ENCODE peak calls at places on chromosomes 3 and 15, in seven cellular contexts. One of them, this sample, is unnamed.

GRCh38 chr15:84919268-84919667 is 34.8 kb downstream of the SLC28A1 start:
- DNase-seq in choroid plexus epithelial cell: no peak
- DNase-seq in coronary artery: no peak
- DNase-seq in stomach: no peak
- DNase-seq in heart left ventricle: no peak
- DNase-seq in left lung: no peak
- DNase-seq in neural crest cell: no peak
- DNase-seq in this sample: no peak

GRCh38 chr3:192919895-192920294 is 2.2 kb upstream of the MB21D2 start:
- DNase-seq in stomach: no peak
- DNase-seq in choroid plexus epithelial cell: no peak
- DNase-seq in left lung: no peak
- DNase-seq in heart left ventricle: no peak
- DNase-seq in coronary artery: no peak
- DNase-seq in neural crest cell: no peak
- DNase-seq in this sample: no peak

GRCh38 chr15:76829939-76830338 is 75.2 kb downstream of the SCAPER start:
- DNase-seq in left lung: no peak
- DNase-seq in coronary artery: no peak
- DNase-seq in neural crest cell: no peak
- DNase-seq in heart left ventricle: no peak
- DNase-seq in stomach: no peak
- DNase-seq in choroid plexus epithelial cell: no peak
- DNase-seq in this sample: no peak

GRCh38 chr3:175777965-175778364 is 918.8 kb downstream of the NAALADL2 start:
- DNase-seq in coronary artery: no peak
- DNase-seq in neural crest cell: no peak
- DNase-seq in stomach: no peak
- DNase-seq in heart left ventricle: no peak
- DNase-seq in choroid plexus epithelial cell: no peak
- DNase-seq in left lung: no peak
- DNase-seq in this sample: no peak

GRCh38 chr3:57152150-57152549 is 13.0 kb downstream of the IL17RD start:
- DNase-seq in left lung: no peak
- DNase-seq in stomach: no peak
- DNase-seq in choroid plexus epithelial cell: no peak
- DNase-seq in heart left ventricle: no peak
- DNase-seq in neural crest cell: peak; percentile 55
- DNase-seq in coronary artery: peak; percentile 69
- DNase-seq in this sample: no peak

GRCh38 chr15:70617076-70617910 is 146.1 kb downstream of the UACA start:
- DNase-seq in neural crest cell: no peak
- DNase-seq in coronary artery: no peak
- DNase-seq in stomach: no peak
- DNase-seq in choroid plexus epithelial cell: no peak
- DNase-seq in left lung: no peak
- DNase-seq in heart left ventricle: no peak
- DNase-seq in this sample: no peak

GRCh38 chr15:41820791-41821423 is 7.0 kb upstream of the JMJD7 start:
- DNase-seq in left lung: no peak
- DNase-seq in heart left ventricle: no peak
- DNase-seq in neural crest cell: no peak
- DNase-seq in choroid plexus epithelial cell: no peak
- DNase-seq in stomach: peak; percentile 83
- DNase-seq in coronary artery: no peak
- DNase-seq in this sample: no peak

GRCh38 chr3:11555823-11556222 is 87.9 kb downstream of the VGLL4 start:
- DNase-seq in neural crest cell: no peak
- DNase-seq in coronary artery: no peak
- DNase-seq in heart left ventricle: no peak
- DNase-seq in stomach: no peak
- DNase-seq in choroid plexus epithelial cell: no peak
- DNase-seq in left lung: no peak
- DNase-seq in this sample: no peak

GRCh38 chr15:95202569-95203349 is 971.4 kb downstream of the MCTP2 start:
- DNase-seq in left lung: no peak
- DNase-seq in neural crest cell: no peak
- DNase-seq in coronary artery: no peak
- DNase-seq in stomach: no peak
- DNase-seq in choroid plexus epithelial cell: peak; percentile 7
- DNase-seq in heart left ventricle: no peak
- DNase-seq in this sample: no peak

GRCh38 chr15:84685304-84685703 is 27.3 kb upstream of the NMB start:
- DNase-seq in heart left ventricle: peak; percentile 68
- DNase-seq in neural crest cell: no peak
- DNase-seq in choroid plexus epithelial cell: peak; percentile 91
- DNase-seq in coronary artery: peak; percentile 74
- DNase-seq in stomach: no peak
- DNase-seq in left lung: peak; percentile 50
- DNase-seq in this sample: peak; percentile 61

GRCh38 chr15:22902578-22902977 is 64.1 kb downstream of the NIPA2 start:
- DNase-seq in heart left ventricle: no peak
- DNase-seq in stomach: no peak
- DNase-seq in neural crest cell: no peak
- DNase-seq in coronary artery: no peak
- DNase-seq in choroid plexus epithelial cell: no peak
- DNase-seq in left lung: no peak
- DNase-seq in this sample: no peak

GRCh38 chr3:124915254-124915653 is 19.3 kb downstream of the MUC13 start:
- DNase-seq in heart left ventricle: no peak
- DNase-seq in stomach: no peak
- DNase-seq in coronary artery: no peak
- DNase-seq in left lung: no peak
- DNase-seq in neural crest cell: no peak
- DNase-seq in choroid plexus epithelial cell: no peak
- DNase-seq in this sample: no peak

GRCh38 chr3:133747907-133748639 is 1.9 kb downstream of the TF start:
- DNase-seq in left lung: no peak
- DNase-seq in choroid plexus epithelial cell: no peak
- DNase-seq in stomach: no peak
- DNase-seq in neural crest cell: no peak
- DNase-seq in heart left ventricle: no peak
- DNase-seq in coronary artery: no peak
- DNase-seq in this sample: no peak

GRCh38 chr15:77599899-77600298 is 32.8 kb downstream of the LINGO1 start:
- DNase-seq in neural crest cell: no peak
- DNase-seq in left lung: no peak
- DNase-seq in heart left ventricle: peak; percentile 69
- DNase-seq in coronary artery: no peak
- DNase-seq in choroid plexus epithelial cell: peak; percentile 68
- DNase-seq in stomach: no peak
- DNase-seq in this sample: no peak

GRCh38 chr3:8619548-8619947 is 25.1 kb downstream of the SSUH2 start:
- DNase-seq in neural crest cell: no peak
- DNase-seq in choroid plexus epithelial cell: peak; percentile 68
- DNase-seq in stomach: no peak
- DNase-seq in left lung: no peak
- DNase-seq in coronary artery: no peak
- DNase-seq in heart left ventricle: no peak
- DNase-seq in this sample: no peak

GRCh38 chr3:195221015-195221853 is 49.7 kb downstream of the XXYLT1 start:
- DNase-seq in stomach: no peak
- DNase-seq in heart left ventricle: no peak
- DNase-seq in left lung: peak; percentile 66
- DNase-seq in choroid plexus epithelial cell: peak; percentile 83
- DNase-seq in neural crest cell: no peak
- DNase-seq in coronary artery: peak; percentile 72
- DNase-seq in this sample: no peak

GRCh38 chr3:10322355-10322715 is 1.4 kb upstream of the SEC13 start:
- DNase-seq in stomach: no peak
- DNase-seq in left lung: no peak
- DNase-seq in choroid plexus epithelial cell: peak; percentile 13
- DNase-seq in coronary artery: no peak
- DNase-seq in neural crest cell: no peak
- DNase-seq in heart left ventricle: no peak
- DNase-seq in this sample: no peak

GRCh38 chr3:37112987-37113386 is 61.4 kb downstream of the LRRFIP2 start:
- DNase-seq in left lung: no peak
- DNase-seq in choroid plexus epithelial cell: no peak
- DNase-seq in neural crest cell: no peak
- DNase-seq in heart left ventricle: no peak
- DNase-seq in stomach: no peak
- DNase-seq in coronary artery: no peak
- DNase-seq in this sample: no peak

GRCh38 chr3:122586098-122586497 is 8.6 kb downstream of the PARP15 start:
- DNase-seq in choroid plexus epithelial cell: no peak
- DNase-seq in neural crest cell: no peak
- DNase-seq in stomach: no peak
- DNase-seq in left lung: no peak
- DNase-seq in coronary artery: no peak
- DNase-seq in heart left ventricle: no peak
- DNase-seq in this sample: no peak

GRCh38 chr3:1381647-1382036 is 288.8 kb downstream of the CNTN6 start:
- DNase-seq in neural crest cell: no peak
- DNase-seq in coronary artery: no peak
- DNase-seq in choroid plexus epithelial cell: no peak
- DNase-seq in stomach: no peak
- DNase-seq in heart left ventricle: no peak
- DNase-seq in left lung: no peak
- DNase-seq in this sample: no peak

GRCh38 chr3:66354561-66354960 is 133.8 kb downstream of the SLC25A26 start:
- DNase-seq in left lung: no peak
- DNase-seq in stomach: no peak
- DNase-seq in neural crest cell: no peak
- DNase-seq in coronary artery: no peak
- DNase-seq in choroid plexus epithelial cell: no peak
- DNase-seq in heart left ventricle: no peak
- DNase-seq in this sample: no peak

GRCh38 chr15:75346796-75347221 is at the start of gene NEIL1:
- DNase-seq in heart left ventricle: no peak
- DNase-seq in choroid plexus epithelial cell: no peak
- DNase-seq in coronary artery: no peak
- DNase-seq in stomach: peak; percentile 42
- DNase-seq in neural crest cell: no peak
- DNase-seq in left lung: no peak
- DNase-seq in this sample: no peak

GRCh38 chr3:57152761-57153160 is 12.4 kb downstream of the IL17RD start:
- DNase-seq in neural crest cell: no peak
- DNase-seq in left lung: no peak
- DNase-seq in stomach: no peak
- DNase-seq in coronary artery: peak; percentile 17
- DNase-seq in choroid plexus epithelial cell: no peak
- DNase-seq in heart left ventricle: no peak
- DNase-seq in this sample: no peak

GRCh38 chr15:72796210-72796514 is 12.6 kb upstream of the ADPGK start:
- DNase-seq in coronary artery: no peak
- DNase-seq in stomach: no peak
- DNase-seq in neural crest cell: no peak
- DNase-seq in heart left ventricle: no peak
- DNase-seq in left lung: no peak
- DNase-seq in choroid plexus epithelial cell: no peak
- DNase-seq in this sample: no peak

GRCh38 chr3:128317698-128318231 is 148.9 kb downstream of the DNAJB8 start:
- DNase-seq in neural crest cell: no peak
- DNase-seq in stomach: peak; percentile 18
- DNase-seq in left lung: no peak
- DNase-seq in coronary artery: peak; percentile 52
- DNase-seq in heart left ventricle: no peak
- DNase-seq in choroid plexus epithelial cell: peak; percentile 7
- DNase-seq in this sample: no peak

GRCh38 chr3:177905173-177905894 is 630.9 kb upstream of the KCNMB2 start:
- DNase-seq in left lung: no peak
- DNase-seq in choroid plexus epithelial cell: peak; percentile 95
- DNase-seq in neural crest cell: no peak
- DNase-seq in stomach: no peak
- DNase-seq in coronary artery: no peak
- DNase-seq in heart left ventricle: no peak
- DNase-seq in this sample: peak; percentile 72

GRCh38 chr3:191005790-191006189 is 143.3 kb upstream of the GMNC start:
- DNase-seq in choroid plexus epithelial cell: peak; percentile 9
- DNase-seq in left lung: no peak
- DNase-seq in neural crest cell: no peak
- DNase-seq in heart left ventricle: no peak
- DNase-seq in stomach: no peak
- DNase-seq in coronary artery: no peak
- DNase-seq in this sample: no peak

GRCh38 chr15:88610756-88611231 is 10.3 kb upstream of the AEN start:
- DNase-seq in coronary artery: no peak
- DNase-seq in choroid plexus epithelial cell: no peak
- DNase-seq in stomach: no peak
- DNase-seq in heart left ventricle: no peak
- DNase-seq in left lung: no peak
- DNase-seq in neural crest cell: no peak
- DNase-seq in this sample: no peak
- TF ChIP-seq CTCF in coronary artery: no peak
- TF ChIP-seq CTCF in choroid plexus epithelial cell: peak; percentile 24
- TF ChIP-seq CTCF in stomach: no peak
- TF ChIP-seq CTCF in heart left ventricle: no peak
- TF ChIP-seq CTCF in left lung: no peak
- TF ChIP-seq CTCF in neural crest cell: no peak
- TF ChIP-seq CTCF in this sample: peak; percentile 33

GRCh38 chr3:104176706-104177105 is 1190.0 kb upstream of the ALCAM start:
- DNase-seq in left lung: no peak
- DNase-seq in choroid plexus epithelial cell: no peak
- DNase-seq in heart left ventricle: no peak
- DNase-seq in stomach: no peak
- DNase-seq in neural crest cell: no peak
- DNase-seq in coronary artery: no peak
- DNase-seq in this sample: no peak

GRCh38 chr3:104178695-104179094 is 1188.0 kb upstream of the ALCAM start:
- DNase-seq in left lung: no peak
- DNase-seq in heart left ventricle: no peak
- DNase-seq in neural crest cell: no peak
- DNase-seq in coronary artery: no peak
- DNase-seq in choroid plexus epithelial cell: peak; percentile 5
- DNase-seq in stomach: no peak
- DNase-seq in this sample: no peak

GRCh38 chr3:104180906-104181305 is 1185.8 kb upstream of the ALCAM start:
- DNase-seq in heart left ventricle: no peak
- DNase-seq in choroid plexus epithelial cell: peak; percentile 64
- DNase-seq in neural crest cell: no peak
- DNase-seq in stomach: no peak
- DNase-seq in coronary artery: no peak
- DNase-seq in left lung: no peak
- DNase-seq in this sample: no peak
- TF ChIP-seq CTCF in heart left ventricle: no peak
- TF ChIP-seq CTCF in choroid plexus epithelial cell: no peak
- TF ChIP-seq CTCF in neural crest cell: no peak
- TF ChIP-seq CTCF in stomach: no peak
- TF ChIP-seq CTCF in coronary artery: no peak
- TF ChIP-seq CTCF in left lung: no peak
- TF ChIP-seq CTCF in this sample: no peak

DNA sequence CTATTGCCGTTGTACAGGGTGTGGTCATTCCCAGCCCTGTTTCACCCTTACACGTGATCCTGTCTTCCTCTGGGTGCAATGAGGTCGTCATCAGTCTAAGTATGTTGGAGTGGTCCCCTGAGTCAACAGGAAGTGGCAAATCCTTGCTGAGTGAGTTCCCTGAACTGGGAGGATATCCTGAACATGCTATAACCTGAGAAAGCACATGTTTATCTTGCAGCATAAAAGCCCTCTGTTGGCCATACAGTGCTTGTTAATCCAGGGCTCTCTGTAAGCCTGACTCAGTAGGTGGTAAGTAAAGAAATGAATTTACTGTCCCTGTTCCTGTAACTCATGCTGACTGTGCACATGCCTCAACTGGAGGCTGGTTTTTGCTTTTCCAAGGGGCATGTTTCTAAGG is 477.8 kb upstream of the RGMA start:
- DNase-seq in neural crest cell: no peak
- DNase-seq in choroid plexus epithelial cell: no peak
- DNase-seq in left lung: no peak
- DNase-seq in stomach: no peak
- DNase-seq in coronary artery: no peak
- DNase-seq in heart left ventricle: no peak
- DNase-seq in this sample: no peak
- TF ChIP-seq CTCF in neural crest cell: no peak
- TF ChIP-seq CTCF in choroid plexus epithelial cell: no peak
- TF ChIP-seq CTCF in left lung: no peak
- TF ChIP-seq CTCF in stomach: no peak
- TF ChIP-seq CTCF in coronary artery: no peak
- TF ChIP-seq CTCF in heart left ventricle: no peak
- TF ChIP-seq CTCF in this sample: no peak

GRCh38 chr3:48422272-48422671 is 7.6 kb downstream of the PLXNB1 start:
- DNase-seq in stomach: no peak
- DNase-seq in coronary artery: no peak
- DNase-seq in heart left ventricle: no peak
- DNase-seq in left lung: no peak
- DNase-seq in neural crest cell: no peak
- DNase-seq in choroid plexus epithelial cell: no peak
- DNase-seq in this sample: no peak
- TF ChIP-seq CTCF in stomach: no peak
- TF ChIP-seq CTCF in coronary artery: no peak
- TF ChIP-seq CTCF in heart left ventricle: no peak
- TF ChIP-seq CTCF in left lung: no peak
- TF ChIP-seq CTCF in neural crest cell: no peak
- TF ChIP-seq CTCF in choroid plexus epithelial cell: peak; percentile 26
- TF ChIP-seq CTCF in this sample: no peak

This sample was measured in BJ.